ENCODE peak calls at places on chromosome 1, in nine cellular contexts. G, U, N, A, V, I, B, D and O are unnamed samples.

GRCh38 chr1:106975944-106976343 is 80.5 kb upstream of the PRMT6 start:
- DNase-seq in G (no peak), U (no peak), N (no peak), A (no peak), V (no peak), I (no peak), B (no peak), D (no peak), O (no peak)

GRCh38 chr1:171799166-171799565 is 17.7 kb downstream of the METTL13 start:
- DNase-seq in G (no peak), U (no peak), N (no peak), A (no peak), V (no peak), I (no peak), B (no peak), D (no peak), O (no peak)

GRCh38 chr1:186050360-186050759 is 316.2 kb downstream of the HMCN1 start:
- DNase-seq in G (no peak), U (no peak), N (no peak), A (no peak), V (no peak), I (peak; percentile 1), B (peak; percentile 35), D (no peak), O (no peak)

GRCh38 chr1:226051356-226051755 is 11.2 kb upstream of the H3-3A start:
- DNase-seq in G (no peak), U (no peak), N (no peak), A (no peak), V (no peak), I (no peak), B (no peak), D (no peak), O (no peak)

GRCh38 chr1:173853074-173853473 is 14.7 kb downstream of the GAS5 start:
- DNase-seq in G (no peak), U (no peak), N (no peak), A (no peak), V (no peak), I (peak; percentile 31), B (peak; percentile 88), D (no peak), O (no peak)

GRCh38 chr1:91805343-91805801 is 80.6 kb downstream of the TGFBR3 start:
- DNase-seq in G (no peak), U (no peak), N (no peak), A (no peak), V (no peak), I (no peak), B (no peak), D (no peak), O (peak; percentile 10)

GRCh38 chr1:183592733-183593132 is 2.5 kb upstream of the NCF2 start:
- DNase-seq in G (no peak), U (no peak), N (no peak), A (no peak), V (no peak), I (no peak), B (no peak), D (no peak), O (no peak)

GRCh38 chr1:199403421-199404116 is 623.9 kb upstream of the NR5A2 start:
- DNase-seq in G (no peak), U (no peak), N (no peak), A (no peak), V (no peak), I (no peak), B (peak; percentile 49), D (no peak), O (no peak)

GRCh38 chr1:112064344-112064743 is 74.9 kb upstream of the KCND3 start:
- DNase-seq in G (no peak), U (no peak), N (no peak), A (no peak), V (no peak), I (no peak), B (no peak), D (no peak), O (no peak)

GRCh38 chr1:231964955-231965354 is 338.4 kb downstream of the DISC1 start:
- DNase-seq in G (no peak), U (no peak), N (no peak), A (no peak), V (no peak), I (no peak), B (peak; percentile 36), D (no peak), O (no peak)

GRCh38 chr1:172656576-172656975 is 2.3 kb upstream of the FASLG start:
- DNase-seq in G (no peak), U (no peak), N (no peak), A (no peak), V (no peak), I (no peak), B (no peak), D (no peak), O (no peak)

GRCh38 chr1:11701551-11701961 is 10.0 kb downstream of the DRAXIN start:
- DNase-seq in G (no peak), U (peak; percentile 87), N (no peak), A (no peak), V (peak; percentile 77), I (no peak), B (no peak), D (peak; percentile 47), O (no peak)

GRCh38 chr1:73998348-73998959 is 199.5 kb downstream of the LRRIQ3 start:
- DNase-seq in G (no peak), U (no peak), N (no peak), A (no peak), V (no peak), I (peak; percentile 2), B (peak; percentile 32), D (peak; percentile 48), O (no peak)

GRCh38 chr1:204286841-204287387 is 72.8 kb downstream of the PLEKHA6 start:
- DNase-seq in G (no peak), U (peak; percentile 60), N (peak; percentile 73), A (no peak), V (no peak), I (peak; percentile 58), B (no peak), D (peak; percentile 75), O (no peak)

GRCh38 chr1:245330951-245331350 is 176.2 kb downstream of the KIF26B start:
- DNase-seq in G (no peak), U (no peak), N (no peak), A (no peak), V (no peak), I (no peak), B (no peak), D (no peak), O (no peak)

GRCh38 chr1:171583581-171584194 is 38.4 kb upstream of the MYOCOS start:
- DNase-seq in G (no peak), U (no peak), N (no peak), A (no peak), V (no peak), I (no peak), B (peak; percentile 62), D (no peak), O (no peak)

GRCh38 chr1:35120458-35121133 is 41.4 kb downstream of the ZMYM1 start:
- DNase-seq in G (no peak), U (no peak), N (peak; percentile 44), A (no peak), V (no peak), I (peak; percentile 36), B (peak; percentile 26), D (no peak), O (no peak)

GRCh38 chr1:161300478-161300877 is 9.3 kb downstream of the MPZ start:
- DNase-seq in G (no peak), U (no peak), N (no peak), A (no peak), V (no peak), I (no peak), B (no peak), D (no peak), O (no peak)

GRCh38 chr1:241675983-241676382 is 23.9 kb downstream of the WDR64 start:
- DNase-seq in G (no peak), U (no peak), N (no peak), A (no peak), V (no peak), I (no peak), B (no peak), D (no peak), O (no peak)

GRCh38 chr1:221759436-221759835 is 17.5 kb upstream of the DUSP10 start:
- DNase-seq in G (no peak), U (no peak), N (no peak), A (no peak), V (no peak), I (no peak), B (peak; percentile 64), D (no peak), O (no peak)